ENCODE peak calls at places on chromosomes 7 and 10, in four cellular contexts. V is aorta, L is midbrain, D is hepatocyte. Y is an unnamed sample.

GRCh38 chr10:132396495-132397035 is 435 bp upstream of the PWWP2B start:
- DNase-seq in V (peak; percentile 75), L (no peak), D (peak; percentile 90), Y (peak; percentile 79)

GRCh38 chr7:92159-92767 is 100.1 kb upstream of the FAM20C start:
- DNase-seq in V (no peak), L (no peak), D (no peak), Y (no peak)

GRCh38 chr7:129279757-129280156 is 54.9 kb downstream of the AHCYL2 start:
- DNase-seq in V (no peak), L (no peak), D (no peak), Y (no peak)

GRCh38 chr7:158442260-158442659 is 145.4 kb downstream of the PTPRN2 start:
- DNase-seq in V (no peak), L (no peak), D (peak; percentile 35), Y (no peak)

GRCh38 chr7:30478349-30479228 is at the start of gene NOD1:
- DNase-seq in V (peak; percentile 88), L (peak; percentile 57), D (peak; percentile 91), Y (peak; percentile 80)

GRCh38 chr10:123507298-123507697 is 158.9 kb upstream of the GPR26 start:
- DNase-seq in V (no peak), L (no peak), D (no peak), Y (no peak)

GRCh38 chr7:121062684-121063279 is 74.3 kb downstream of the CPED1 start:
- DNase-seq in V (no peak), L (no peak), D (no peak), Y (no peak)

GRCh38 chr7:136171233-136171632 is 194.1 kb upstream of the MTPN start:
- DNase-seq in V (no peak), L (no peak), D (no peak), Y (no peak)

GRCh38 chr7:136868496-136869005 is at the start of gene CHRM2:
- DNase-seq in V (no peak), L (no peak), D (no peak), Y (no peak)

GRCh38 chr10:71213761-71214440 is 1.5 kb downstream of the UNC5B start:
- DNase-seq in V (peak; percentile 64), L (no peak), D (peak; percentile 56), Y (no peak)

GRCh38 chr10:1127629-1128028 is 71.4 kb downstream of the WDR37 start:
- DNase-seq in V (no peak), L (no peak), D (no peak), Y (no peak)

Y was measured in activated T-cell treated with anti-CD3 and anti-CD28 coated beads, Interleukin-2, amount 50 U/mL, for 72 hours.